ENCODE peak calls at places on chromosomes 12 and 14, in seven cellular contexts. S is thyroid gland; L is stimulated activated CD4-positive, alpha-beta T cell treated with anti-CD3 and anti-CD28 coated beads, TNF-alpha, amount 100 ng/mL, for 4 hours; P is GM04504; O is hypothalamus; A is activated naive CD4-positive, alpha-beta T cell treated with Interleukin-2 at 50 U/mL for 16 hours; Q is left ventricle myocardium inferior. R is an unnamed sample.

GRCh38 chr12:124917135-124917840 is 2.8 kb upstream of the UBC start:
- DNase-seq in S (peak; percentile 98), L (peak; percentile 74), P (peak; percentile 100), O (no peak), A (peak; percentile 93), Q (peak; percentile 97), R (peak; percentile 97)

GRCh38 chr12:6276247-6276887 is 34.1 kb upstream of the PLEKHG6 start:
- DNase-seq in S (no peak), L (no peak), P (no peak), O (no peak), A (no peak), Q (no peak), R (no peak)

GRCh38 chr14:65006251-65006721 is 19.6 kb downstream of the FNTB start:
- DNase-seq in S (no peak), L (no peak), P (no peak), O (no peak), A (no peak), Q (no peak), R (no peak)

GRCh38 chr12:131644481-131644880 is 66.4 kb upstream of the SFSWAP start:
- DNase-seq in S (no peak), L (no peak), P (no peak), O (no peak), A (no peak), Q (no peak), R (no peak)

GRCh38 chr12:116426391-116427136 is 132.6 kb upstream of the MAP1LC3B2 start:
- DNase-seq in S (no peak), L (no peak), P (peak; percentile 97), O (no peak), A (no peak), Q (peak; percentile 35), R (no peak)

GRCh38 chr12:26121841-26122680 is 2.8 kb downstream of the BHLHE41 start:
- DNase-seq in S (peak; percentile 17), L (peak; percentile 1), P (no peak), O (no peak), A (peak; percentile 15), Q (peak; percentile 40), R (peak; percentile 38)

GRCh38 chr12:2215709-2216560 is 163.1 kb downstream of the CACNA1C start:
- DNase-seq in S (no peak), L (no peak), P (no peak), O (no peak), A (no peak), Q (no peak), R (no peak)

GRCh38 chr14:28502517-28502916 is 264.1 kb upstream of the FOXG1 start:
- DNase-seq in S (no peak), L (no peak), P (no peak), O (no peak), A (no peak), Q (no peak), R (no peak)

GRCh38 chr14:95183532-95184412 is 26.4 kb upstream of the DICER1 start:
- DNase-seq in S (no peak), L (no peak), P (no peak), O (no peak), A (no peak), Q (no peak), R (no peak)